ENCODE peak calls at places on chromosomes 2 and 18, in nine cellular contexts. One of them, this sample, is unnamed. For H3K27me3, the result is how much of the 10 kb centered on the place peaks cover.

GRCh38 chr2:2899826-2900225 is 477.8 kb downstream of the EIPR1 start:
- DNase-seq in transverse colon: no peak
- DNase-seq in left ventricle myocardium inferior: no peak
- DNase-seq in heart right ventricle: no peak
- DNase-seq in mammary epithelial cell: no peak
- DNase-seq in iPS DF 6.9: no peak
- DNase-seq in HL-60: no peak
- DNase-seq in CD8-positive, alpha-beta T cell: no peak
- DNase-seq in HCT116: no peak
- DNase-seq in this sample: no peak

GRCh38 chr2:42030196-42030759 is 17.5 kb upstream of the PKDCC start:
- DNase-seq in transverse colon: no peak
- DNase-seq in left ventricle myocardium inferior: no peak
- DNase-seq in heart right ventricle: no peak
- DNase-seq in mammary epithelial cell: no peak
- DNase-seq in iPS DF 6.9: no peak
- DNase-seq in HL-60: no peak
- DNase-seq in CD8-positive, alpha-beta T cell: no peak
- DNase-seq in HCT116: no peak
- DNase-seq in this sample: peak

GRCh38 chr2:212327171-212327809 is 211.3 kb downstream of the ERBB4 start:
- DNase-seq in transverse colon: no peak
- DNase-seq in left ventricle myocardium inferior: no peak
- DNase-seq in heart right ventricle: no peak
- DNase-seq in mammary epithelial cell: no peak
- DNase-seq in iPS DF 6.9: no peak
- DNase-seq in HL-60: no peak
- DNase-seq in CD8-positive, alpha-beta T cell: no peak
- DNase-seq in HCT116: no peak
- DNase-seq in this sample: no peak

GRCh38 chr18:10230072-10230471 is 224.4 kb upstream of the APCDD1 start:
- DNase-seq in transverse colon: no peak
- DNase-seq in left ventricle myocardium inferior: no peak
- DNase-seq in heart right ventricle: no peak
- DNase-seq in mammary epithelial cell: peak
- DNase-seq in iPS DF 6.9: no peak
- DNase-seq in HL-60: peak
- DNase-seq in CD8-positive, alpha-beta T cell: no peak
- DNase-seq in HCT116: peak
- DNase-seq in this sample: peak

GRCh38 chr2:111236027-111236426 is 115.3 kb downstream of the BCL2L11 start:
- DNase-seq in transverse colon: no peak
- DNase-seq in left ventricle myocardium inferior: peak
- DNase-seq in heart right ventricle: peak
- DNase-seq in mammary epithelial cell: peak
- DNase-seq in iPS DF 6.9: no peak
- DNase-seq in HL-60: no peak
- DNase-seq in CD8-positive, alpha-beta T cell: no peak
- DNase-seq in HCT116: no peak
- DNase-seq in this sample: no peak

GRCh38 chr2:45353879-45354278 is 257.2 kb downstream of the SRBD1 start:
- DNase-seq in transverse colon: no peak
- DNase-seq in left ventricle myocardium inferior: no peak
- DNase-seq in heart right ventricle: no peak
- DNase-seq in mammary epithelial cell: peak
- DNase-seq in iPS DF 6.9: no peak
- DNase-seq in HL-60: no peak
- DNase-seq in CD8-positive, alpha-beta T cell: no peak
- DNase-seq in HCT116: no peak
- DNase-seq in this sample: no peak

GRCh38 chr2:212088353-212088752 is 450.2 kb downstream of the ERBB4 start:
- DNase-seq in transverse colon: no peak
- DNase-seq in left ventricle myocardium inferior: no peak
- DNase-seq in heart right ventricle: no peak
- DNase-seq in mammary epithelial cell: no peak
- DNase-seq in iPS DF 6.9: no peak
- DNase-seq in HL-60: no peak
- DNase-seq in CD8-positive, alpha-beta T cell: no peak
- DNase-seq in HCT116: no peak
- DNase-seq in this sample: no peak

GRCh38 chr2:209790066-209790728 is 18.6 kb downstream of the UNC80 start:
- DNase-seq in transverse colon: no peak
- DNase-seq in left ventricle myocardium inferior: no peak
- DNase-seq in heart right ventricle: no peak
- DNase-seq in mammary epithelial cell: no peak
- DNase-seq in iPS DF 6.9: no peak
- DNase-seq in HL-60: no peak
- DNase-seq in CD8-positive, alpha-beta T cell: no peak
- DNase-seq in HCT116: no peak
- DNase-seq in this sample: no peak

GRCh38 chr2:157825885-157826284 is 50.2 kb downstream of the ACVR1 start:
- DNase-seq in transverse colon: no peak
- DNase-seq in left ventricle myocardium inferior: no peak
- DNase-seq in heart right ventricle: no peak
- DNase-seq in mammary epithelial cell: peak
- DNase-seq in iPS DF 6.9: no peak
- DNase-seq in HL-60: no peak
- DNase-seq in CD8-positive, alpha-beta T cell: no peak
- DNase-seq in HCT116: no peak
- DNase-seq in this sample: peak

GRCh38 chr2:168814046-168814445 is 11.6 kb downstream of the NOSTRIN start:
- DNase-seq in transverse colon: no peak
- DNase-seq in left ventricle myocardium inferior: no peak
- DNase-seq in heart right ventricle: no peak
- DNase-seq in mammary epithelial cell: no peak
- DNase-seq in iPS DF 6.9: no peak
- DNase-seq in HL-60: no peak
- DNase-seq in CD8-positive, alpha-beta T cell: no peak
- DNase-seq in HCT116: no peak
- DNase-seq in this sample: no peak

DNA sequence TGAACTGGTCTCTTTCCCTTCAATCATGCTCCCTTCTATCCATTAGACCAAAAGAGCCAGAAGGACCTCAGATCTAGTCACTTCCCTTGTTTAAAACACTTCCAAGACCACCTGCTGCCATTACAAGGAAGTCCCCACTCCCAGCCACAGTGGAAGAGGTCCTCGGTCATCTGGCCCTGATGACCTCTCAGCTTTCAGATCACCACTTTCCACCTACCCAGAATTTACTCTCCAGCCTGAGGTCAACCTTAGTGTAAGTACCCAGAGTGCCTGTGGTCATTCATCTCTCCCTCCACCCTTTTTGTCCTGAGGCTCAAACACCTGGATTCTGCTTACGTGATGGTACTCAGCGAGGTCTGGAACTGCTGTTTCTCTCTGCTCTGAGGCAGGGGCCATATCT is 67.1 kb downstream of the MARCO start:
- DNase-seq in transverse colon: no peak
- DNase-seq in left ventricle myocardium inferior: no peak
- DNase-seq in heart right ventricle: no peak
- DNase-seq in mammary epithelial cell: no peak
- DNase-seq in iPS DF 6.9: no peak
- DNase-seq in HL-60: no peak
- DNase-seq in CD8-positive, alpha-beta T cell: no peak
- DNase-seq in HCT116: no peak
- DNase-seq in this sample: no peak
- H3K27me3 ChIP-seq in transverse colon: under half
- H3K27me3 ChIP-seq in left ventricle myocardium inferior: half or more
- H3K27me3 ChIP-seq in heart right ventricle: half or more
- H3K27me3 ChIP-seq in mammary epithelial cell: under half
- H3K27me3 ChIP-seq in iPS DF 6.9: under half
- H3K27me3 ChIP-seq in HL-60: under half
- H3K27me3 ChIP-seq in CD8-positive, alpha-beta T cell: under half
- H3K27me3 ChIP-seq in HCT116: under half
- H3K27me3 ChIP-seq in this sample: under half

DNA sequence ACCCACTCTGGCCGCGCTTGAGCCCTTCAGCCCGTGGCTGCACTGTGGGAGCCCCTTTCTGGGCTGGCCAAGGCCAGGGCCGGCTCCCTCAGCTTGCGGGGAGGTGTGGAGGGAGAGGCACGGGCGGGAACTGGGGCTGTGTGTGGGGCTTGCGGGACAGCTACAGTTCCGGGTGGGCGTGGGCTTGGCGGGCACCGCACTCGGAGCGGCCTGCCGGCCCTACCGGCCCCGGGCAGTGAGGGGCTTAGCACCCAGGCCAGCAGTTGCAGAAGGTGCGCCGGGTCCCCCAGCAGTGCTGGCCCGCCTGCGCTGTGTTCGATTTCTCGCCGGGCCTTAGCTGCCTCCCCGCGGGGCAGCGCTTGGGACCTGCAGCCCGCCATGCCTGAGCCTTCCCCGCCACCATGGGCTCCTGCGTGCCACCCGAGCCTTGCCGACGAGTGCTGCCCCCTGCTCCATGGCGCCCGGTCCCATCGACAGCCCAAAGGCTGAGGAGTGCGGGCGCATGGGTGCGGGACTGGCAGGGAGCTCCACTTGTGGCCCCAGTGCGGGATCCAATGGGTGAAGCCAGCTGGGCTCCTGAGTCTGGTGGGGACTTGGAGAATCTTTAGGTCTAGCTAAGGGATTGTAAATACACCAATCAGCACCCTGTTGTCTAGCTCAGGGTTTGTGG is 173.7 kb upstream of the FIGN start:
- DNase-seq in transverse colon: no peak
- DNase-seq in left ventricle myocardium inferior: no peak
- DNase-seq in heart right ventricle: no peak
- DNase-seq in mammary epithelial cell: no peak
- DNase-seq in iPS DF 6.9: no peak
- DNase-seq in HL-60: no peak
- DNase-seq in CD8-positive, alpha-beta T cell: no peak
- DNase-seq in HCT116: no peak
- DNase-seq in this sample: no peak
- H3K4me3 ChIP-seq in transverse colon: no peak
- H3K4me3 ChIP-seq in left ventricle myocardium inferior: no peak
- H3K4me3 ChIP-seq in heart right ventricle: no peak
- H3K4me3 ChIP-seq in mammary epithelial cell: no peak
- H3K4me3 ChIP-seq in iPS DF 6.9: no peak
- H3K4me3 ChIP-seq in HL-60: no peak
- H3K4me3 ChIP-seq in CD8-positive, alpha-beta T cell: no peak
- H3K4me3 ChIP-seq in HCT116: no peak
- H3K4me3 ChIP-seq in this sample: no peak

GRCh38 chr2:104859310-104860130 is 5.6 kb downstream of the POU3F3 start:
- DNase-seq in transverse colon: no peak
- DNase-seq in left ventricle myocardium inferior: no peak
- DNase-seq in heart right ventricle: no peak
- DNase-seq in mammary epithelial cell: no peak
- DNase-seq in iPS DF 6.9: no peak
- DNase-seq in HL-60: no peak
- DNase-seq in CD8-positive, alpha-beta T cell: no peak
- DNase-seq in HCT116: no peak
- DNase-seq in this sample: no peak
- H3K27me3 ChIP-seq in transverse colon: half or more
- H3K27me3 ChIP-seq in left ventricle myocardium inferior: half or more
- H3K27me3 ChIP-seq in heart right ventricle: half or more
- H3K27me3 ChIP-seq in mammary epithelial cell: half or more
- H3K27me3 ChIP-seq in iPS DF 6.9: half or more
- H3K27me3 ChIP-seq in HL-60: half or more
- H3K27me3 ChIP-seq in CD8-positive, alpha-beta T cell: under half
- H3K27me3 ChIP-seq in HCT116: under half
- H3K27me3 ChIP-seq in this sample: half or more

DNA sequence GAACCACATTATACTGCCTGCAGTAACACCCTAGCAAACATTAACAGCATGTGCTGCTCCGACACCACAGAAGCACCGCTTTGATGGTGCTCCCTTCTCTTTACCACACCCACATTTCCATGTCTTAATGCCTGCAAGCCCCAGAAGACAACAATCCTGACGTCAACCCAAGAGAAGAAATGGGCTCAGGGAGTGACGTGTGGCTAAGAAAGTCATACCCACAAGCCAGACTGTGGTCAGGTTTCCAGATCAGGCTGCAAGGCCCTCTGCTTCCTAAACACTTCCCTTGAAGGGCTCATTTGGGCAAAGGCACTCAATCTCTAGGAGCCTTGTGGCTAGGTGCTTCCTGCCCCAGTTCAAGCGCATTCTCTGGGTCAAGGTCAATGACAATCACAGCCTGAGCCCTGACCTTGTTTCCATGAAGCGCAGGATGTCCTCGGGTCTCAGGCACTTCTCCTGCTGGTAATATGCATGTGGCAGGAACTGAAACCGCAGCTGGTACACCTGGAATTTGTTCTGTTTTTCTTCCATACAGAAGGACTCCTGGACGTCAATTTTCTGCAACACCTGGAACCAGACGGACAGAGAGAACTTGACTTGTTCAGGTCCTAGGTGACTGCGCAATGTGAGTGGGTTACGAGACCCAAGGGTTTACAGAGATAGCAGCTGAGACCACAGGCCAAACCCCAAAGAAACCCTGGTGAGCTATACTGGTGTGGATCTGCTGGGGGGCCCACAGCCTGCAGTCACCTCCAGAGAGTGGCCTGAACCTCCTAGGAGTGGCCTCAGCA is 67.2 kb downstream of the POLR1A start:
- DNase-seq in transverse colon: peak
- DNase-seq in left ventricle myocardium inferior: no peak
- DNase-seq in heart right ventricle: no peak
- DNase-seq in mammary epithelial cell: no peak
- DNase-seq in iPS DF 6.9: no peak
- DNase-seq in HL-60: peak
- DNase-seq in CD8-positive, alpha-beta T cell: peak
- DNase-seq in HCT116: no peak
- DNase-seq in this sample: no peak
- H3K4me3 ChIP-seq in transverse colon: no peak
- H3K4me3 ChIP-seq in left ventricle myocardium inferior: no peak
- H3K4me3 ChIP-seq in heart right ventricle: no peak
- H3K4me3 ChIP-seq in mammary epithelial cell: no peak
- H3K4me3 ChIP-seq in iPS DF 6.9: no peak
- H3K4me3 ChIP-seq in HL-60: no peak
- H3K4me3 ChIP-seq in CD8-positive, alpha-beta T cell: no peak
- H3K4me3 ChIP-seq in HCT116: no peak
- H3K4me3 ChIP-seq in this sample: no peak